ENCODE peak calls at places on chromosomes 13 and 19, in five cellular contexts. M is NCI-H1092 treated with DMSO at 0.1 percent for 48 hours, C is retina, T is HTR-8/SVneo, B is Calu3. L is an unnamed sample.

GRCh38 chr13:80001510-80001842 is 339.4 kb downstream of the SPRY2 start:
- DNase-seq in M (no peak), C (peak), T (no peak), B (no peak), L (no peak)

GRCh38 chr13:29758591-29759114 is 91.8 kb downstream of the UBL3 start:
- DNase-seq in M (no peak), C (no peak), T (no peak), B (peak), L (peak)

GRCh38 chr19:45340232-45340898 is at the start of gene KLC3:
- DNase-seq in M (no peak), C (no peak), T (peak), B (peak), L (peak)

GRCh38 chr19:29660835-29661234 is 4.4 kb upstream of the PLEKHF1 start:
- DNase-seq in M (no peak), C (no peak), T (no peak), B (no peak), L (no peak)

GRCh38 chr13:48266967-48267639 is 34.1 kb downstream of the ITM2B start:
- DNase-seq in M (no peak), C (no peak), T (peak), B (no peak), L (no peak)

GRCh38 chr13:43802511-43802910 is 15.7 kb upstream of the ENOX1 start:
- DNase-seq in M (no peak), C (no peak), T (no peak), B (no peak), L (no peak)

GRCh38 chr13:25111557-25111956 is 15.6 kb downstream of the PABPC3 start:
- DNase-seq in M (no peak), C (no peak), T (no peak), B (no peak), L (no peak)

GRCh38 chr19:42514449-42514848 is 13.8 kb downstream of the CEACAM1 start:
- DNase-seq in M (no peak), C (no peak), T (no peak), B (no peak), L (no peak)

GRCh38 chr19:49676136-49676689 is 858 bp upstream of the PRMT1 start:
- DNase-seq in M (peak), C (peak), T (peak), B (no peak), L (no peak)

GRCh38 chr19:33260628-33261418 is 35.2 kb upstream of the SLC7A10 start:
- DNase-seq in M (no peak), C (no peak), T (no peak), B (no peak), L (no peak)

GRCh38 chr13:21672811-21673591 is 2.1 kb downstream of the FGF9 start:
- DNase-seq in M (peak), C (peak), T (no peak), B (no peak), L (no peak)

GRCh38 chr19:3501780-3502179 is 1.3 kb upstream of the DOHH start:
- DNase-seq in M (no peak), C (no peak), T (no peak), B (no peak), L (no peak)

GRCh38 chr13:110126391-110126961 is 180.5 kb downstream of the COL4A1 start:
- DNase-seq in M (peak), C (peak), T (peak), B (no peak), L (peak)

GRCh38 chr19:1258161-1258492 is 9.7 kb downstream of the MIDN start:
- DNase-seq in M (no peak), C (no peak), T (no peak), B (no peak), L (no peak)

GRCh38 chr13:35891973-35892441 is 239.2 kb downstream of the DCLK1 start:
- DNase-seq in M (no peak), C (no peak), T (no peak), B (peak), L (peak)

GRCh38 chr19:6527893-6528543 is 2.8 kb upstream of the TNFSF9 start:
- DNase-seq in M (no peak), C (no peak), T (no peak), B (no peak), L (no peak)

GRCh38 chr19:10544242-10544752 is 593 bp downstream of the ATG4D start:
- DNase-seq in M (no peak), C (no peak), T (no peak), B (no peak), L (peak)

GRCh38 chr19:10102787-10103236 is 334 bp upstream of the ANGPTL6 start:
- DNase-seq in M (no peak), C (no peak), T (no peak), B (no peak), L (no peak)

GRCh38 chr19:49574206-49574755 is 6.1 kb downstream of the NOSIP start:
- DNase-seq in M (no peak), C (no peak), T (no peak), B (no peak), L (no peak)

GRCh38 chr13:28657784-28658538 is 969 bp upstream of the POMP start:
- DNase-seq in M (peak), C (no peak), T (no peak), B (no peak), L (no peak)

GRCh38 chr19:28454083-28454482 is 758.9 kb downstream of the UQCRFS1 start:
- DNase-seq in M (no peak), C (no peak), T (no peak), B (no peak), L (no peak)

GRCh38 chr19:2120821-2121220 is 24.1 kb downstream of the IZUMO4 start:
- DNase-seq in M (no peak), C (no peak), T (no peak), B (no peak), L (no peak)

GRCh38 chr19:1657632-1658445 is 5.4 kb upstream of the TCF3 start:
- DNase-seq in M (no peak), C (no peak), T (no peak), B (peak), L (peak)

GRCh38 chr19:3665681-3666544 is 34.4 kb downstream of the PIP5K1C start:
- DNase-seq in M (no peak), C (peak), T (peak), B (peak), L (peak)